ENCODE peak calls at places on chromosome 14, in seven cellular contexts. One of them, this sample, is unnamed.

GRCh38 chr14:59187802-59188460 is 536 bp upstream of the DAAM1 start:
- DNase-seq in sigmoid colon: peak
- DNase-seq in A549: peak
- DNase-seq in suprapubic skin: peak
- DNase-seq in esophagus muscularis mucosa: no peak
- DNase-seq in HepG2: no peak
- DNase-seq in ovary: no peak
- DNase-seq in this sample: peak

GRCh38 chr14:87615822-87616679 is 376.9 kb downstream of the GALC start:
- DNase-seq in sigmoid colon: peak
- DNase-seq in esophagus muscularis mucosa: peak
- DNase-seq in ovary: no peak
- DNase-seq in HepG2: peak
- DNase-seq in A549: peak
- DNase-seq in suprapubic skin: no peak
- DNase-seq in this sample: no peak

GRCh38 chr14:87131879-87132278 is 861.1 kb downstream of the GALC start:
- DNase-seq in ovary: no peak
- DNase-seq in HepG2: no peak
- DNase-seq in suprapubic skin: no peak
- DNase-seq in esophagus muscularis mucosa: no peak
- DNase-seq in A549: no peak
- DNase-seq in sigmoid colon: no peak
- DNase-seq in this sample: no peak

GRCh38 chr14:64293976-64294671 is at the start of gene ESR2:
- DNase-seq in A549: peak
- DNase-seq in esophagus muscularis mucosa: no peak
- DNase-seq in HepG2: no peak
- DNase-seq in ovary: peak
- DNase-seq in sigmoid colon: no peak
- DNase-seq in suprapubic skin: no peak
- DNase-seq in this sample: peak

GRCh38 chr14:90513151-90514014 is 116.6 kb downstream of the CALM1 start:
- DNase-seq in suprapubic skin: no peak
- DNase-seq in ovary: peak
- DNase-seq in A549: no peak
- DNase-seq in sigmoid colon: peak
- DNase-seq in esophagus muscularis mucosa: no peak
- DNase-seq in HepG2: peak
- DNase-seq in this sample: peak

GRCh38 chr14:61565836-61566536 is 129.3 kb upstream of the HIF1A start:
- DNase-seq in esophagus muscularis mucosa: no peak
- DNase-seq in A549: no peak
- DNase-seq in suprapubic skin: no peak
- DNase-seq in sigmoid colon: no peak
- DNase-seq in ovary: no peak
- DNase-seq in HepG2: no peak
- DNase-seq in this sample: no peak

GRCh38 chr14:34895277-34895676 is 20.1 kb upstream of the BAZ1A start:
- DNase-seq in ovary: no peak
- DNase-seq in HepG2: no peak
- DNase-seq in suprapubic skin: no peak
- DNase-seq in esophagus muscularis mucosa: no peak
- DNase-seq in sigmoid colon: no peak
- DNase-seq in A549: no peak
- DNase-seq in this sample: no peak

GRCh38 chr14:77314539-77314938 is 6.1 kb downstream of the POMT2 start:
- DNase-seq in sigmoid colon: no peak
- DNase-seq in HepG2: no peak
- DNase-seq in esophagus muscularis mucosa: no peak
- DNase-seq in A549: no peak
- DNase-seq in suprapubic skin: no peak
- DNase-seq in ovary: no peak
- DNase-seq in this sample: no peak

GRCh38 chr14:58746261-58746660 is 108.5 kb downstream of the DACT1 start:
- DNase-seq in sigmoid colon: no peak
- DNase-seq in esophagus muscularis mucosa: no peak
- DNase-seq in A549: peak
- DNase-seq in ovary: no peak
- DNase-seq in suprapubic skin: no peak
- DNase-seq in HepG2: no peak
- DNase-seq in this sample: no peak

GRCh38 chr14:71701990-71702389 is 230.2 kb upstream of the RGS6 start:
- DNase-seq in A549: no peak
- DNase-seq in esophagus muscularis mucosa: no peak
- DNase-seq in suprapubic skin: no peak
- DNase-seq in ovary: no peak
- DNase-seq in HepG2: no peak
- DNase-seq in sigmoid colon: no peak
- DNase-seq in this sample: no peak

GRCh38 chr14:24329736-24330135 is 5.1 kb downstream of the ADCY4 start:
- DNase-seq in suprapubic skin: no peak
- DNase-seq in A549: no peak
- DNase-seq in HepG2: no peak
- DNase-seq in esophagus muscularis mucosa: no peak
- DNase-seq in sigmoid colon: peak
- DNase-seq in ovary: no peak
- DNase-seq in this sample: peak

GRCh38 chr14:100688598-100689499 is 37.8 kb upstream of the DLK1 start:
- DNase-seq in esophagus muscularis mucosa: no peak
- DNase-seq in suprapubic skin: no peak
- DNase-seq in sigmoid colon: no peak
- DNase-seq in ovary: no peak
- DNase-seq in HepG2: no peak
- DNase-seq in A549: no peak
- DNase-seq in this sample: no peak

GRCh38 chr14:37048666-37049071 is 123.7 kb downstream of the SLC25A21 start:
- DNase-seq in suprapubic skin: no peak
- DNase-seq in esophagus muscularis mucosa: no peak
- DNase-seq in sigmoid colon: no peak
- DNase-seq in HepG2: no peak
- DNase-seq in ovary: no peak
- DNase-seq in A549: no peak
- DNase-seq in this sample: no peak

GRCh38 chr14:69360438-69361108 is 37.5 kb downstream of the ERH start:
- DNase-seq in sigmoid colon: no peak
- DNase-seq in HepG2: no peak
- DNase-seq in A549: no peak
- DNase-seq in suprapubic skin: no peak
- DNase-seq in esophagus muscularis mucosa: no peak
- DNase-seq in ovary: no peak
- DNase-seq in this sample: no peak

GRCh38 chr14:51419685-51420084 is 179.6 kb downstream of the TMX1 start:
- DNase-seq in HepG2: no peak
- DNase-seq in sigmoid colon: no peak
- DNase-seq in esophagus muscularis mucosa: no peak
- DNase-seq in ovary: no peak
- DNase-seq in suprapubic skin: no peak
- DNase-seq in A549: no peak
- DNase-seq in this sample: no peak

GRCh38 chr14:24252289-24253124 is 10.1 kb upstream of the TINF2 start:
- DNase-seq in HepG2: peak
- DNase-seq in ovary: peak
- DNase-seq in esophagus muscularis mucosa: no peak
- DNase-seq in sigmoid colon: no peak
- DNase-seq in A549: no peak
- DNase-seq in suprapubic skin: peak
- DNase-seq in this sample: no peak

GRCh38 chr14:104135121-104135903 is 3.1 kb upstream of the KIF26A start:
- DNase-seq in sigmoid colon: no peak
- DNase-seq in ovary: peak
- DNase-seq in suprapubic skin: peak
- DNase-seq in A549: peak
- DNase-seq in esophagus muscularis mucosa: no peak
- DNase-seq in HepG2: peak
- DNase-seq in this sample: no peak

GRCh38 chr14:68487805-68488590 is 304.9 kb downstream of the ZFP36L1 start:
- DNase-seq in sigmoid colon: no peak
- DNase-seq in HepG2: no peak
- DNase-seq in ovary: no peak
- DNase-seq in A549: peak
- DNase-seq in suprapubic skin: no peak
- DNase-seq in esophagus muscularis mucosa: no peak
- DNase-seq in this sample: no peak

GRCh38 chr14:101776315-101776714 is 14.8 kb downstream of the PPP2R5C start:
- DNase-seq in ovary: no peak
- DNase-seq in HepG2: no peak
- DNase-seq in A549: no peak
- DNase-seq in sigmoid colon: no peak
- DNase-seq in esophagus muscularis mucosa: no peak
- DNase-seq in suprapubic skin: no peak
- DNase-seq in this sample: no peak

GRCh38 chr14:47044841-47045240 is 393.3 kb upstream of the RPL10L start:
- DNase-seq in suprapubic skin: no peak
- DNase-seq in A549: no peak
- DNase-seq in esophagus muscularis mucosa: no peak
- DNase-seq in ovary: no peak
- DNase-seq in HepG2: no peak
- DNase-seq in sigmoid colon: no peak
- DNase-seq in this sample: peak

GRCh38 chr14:101843665-101844064 is 82.2 kb downstream of the PPP2R5C start:
- DNase-seq in HepG2: no peak
- DNase-seq in A549: no peak
- DNase-seq in suprapubic skin: no peak
- DNase-seq in ovary: no peak
- DNase-seq in sigmoid colon: no peak
- DNase-seq in esophagus muscularis mucosa: no peak
- DNase-seq in this sample: no peak

GRCh38 chr14:36652542-36653201 is 9.0 kb upstream of the PAX9 start:
- DNase-seq in suprapubic skin: no peak
- DNase-seq in ovary: no peak
- DNase-seq in esophagus muscularis mucosa: no peak
- DNase-seq in HepG2: no peak
- DNase-seq in A549: no peak
- DNase-seq in sigmoid colon: no peak
- DNase-seq in this sample: no peak

GRCh38 chr14:55075628-55076027 is 24.2 kb downstream of the MAPK1IP1L start:
- DNase-seq in ovary: no peak
- DNase-seq in esophagus muscularis mucosa: no peak
- DNase-seq in HepG2: no peak
- DNase-seq in suprapubic skin: no peak
- DNase-seq in sigmoid colon: no peak
- DNase-seq in A549: no peak
- DNase-seq in this sample: no peak

GRCh38 chr14:21455912-21456667 is at the start of gene CHD8:
- DNase-seq in suprapubic skin: peak
- DNase-seq in sigmoid colon: peak
- DNase-seq in esophagus muscularis mucosa: peak
- DNase-seq in ovary: peak
- DNase-seq in A549: peak
- DNase-seq in HepG2: peak
- DNase-seq in this sample: peak
- TF ChIP-seq EP300 in suprapubic skin: no peak
- TF ChIP-seq EP300 in sigmoid colon: no peak
- TF ChIP-seq EP300 in esophagus muscularis mucosa: peak
- TF ChIP-seq EP300 in ovary: no peak
- TF ChIP-seq EP300 in A549: no peak
- TF ChIP-seq EP300 in HepG2: no peak
- TF ChIP-seq EP300 in this sample: no peak

DNA sequence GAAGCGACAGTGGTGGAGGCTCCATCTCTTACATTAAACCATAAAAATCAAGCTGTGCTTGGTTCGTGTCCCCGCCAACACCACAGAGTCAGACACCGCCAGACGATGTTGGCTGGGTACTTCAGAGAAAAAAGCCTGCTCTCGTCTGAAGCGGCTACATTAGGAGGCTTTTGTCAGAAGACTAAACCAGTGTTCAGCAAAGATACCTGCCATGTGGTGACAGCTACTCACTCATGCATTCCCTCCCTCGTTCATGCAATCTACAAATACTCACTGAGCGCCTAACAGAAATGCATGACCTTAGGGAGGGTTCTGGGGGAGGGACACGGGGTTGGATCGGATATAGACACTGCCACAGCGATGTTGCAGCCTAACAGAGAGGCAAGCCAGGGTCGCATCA is 253.8 kb downstream of the FOXN3 start:
- DNase-seq in ovary: no peak
- DNase-seq in A549: no peak
- DNase-seq in sigmoid colon: no peak
- DNase-seq in suprapubic skin: no peak
- DNase-seq in HepG2: no peak
- DNase-seq in esophagus muscularis mucosa: no peak
- DNase-seq in this sample: no peak
- TF ChIP-seq EP300 in ovary: no peak
- TF ChIP-seq EP300 in A549: no peak
- TF ChIP-seq EP300 in sigmoid colon: no peak
- TF ChIP-seq EP300 in suprapubic skin: no peak
- TF ChIP-seq EP300 in HepG2: no peak
- TF ChIP-seq EP300 in esophagus muscularis mucosa: no peak
- TF ChIP-seq EP300 in this sample: no peak

DNA sequence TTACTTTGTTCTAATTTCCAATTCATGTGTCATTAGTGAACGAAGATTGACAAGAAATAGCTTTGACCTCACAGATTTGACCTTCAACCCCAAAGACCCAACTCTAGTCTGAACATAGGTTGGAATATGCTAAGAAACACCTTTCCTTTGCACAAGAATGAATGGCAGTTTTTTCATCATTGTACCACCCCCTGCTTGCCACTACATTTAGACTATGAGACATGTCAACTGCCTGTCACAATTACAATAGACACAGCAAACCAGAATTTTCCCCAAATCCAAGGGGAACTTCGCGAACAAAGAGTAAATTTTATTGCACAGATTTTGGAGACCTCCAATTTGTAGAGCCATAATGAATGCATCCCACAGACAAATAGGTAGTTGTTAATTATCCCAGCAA is 535.4 kb downstream of the PRKD1 start:
- DNase-seq in HepG2: no peak
- DNase-seq in sigmoid colon: no peak
- DNase-seq in ovary: no peak
- DNase-seq in A549: no peak
- DNase-seq in suprapubic skin: no peak
- DNase-seq in esophagus muscularis mucosa: no peak
- DNase-seq in this sample: no peak
- TF ChIP-seq EP300 in HepG2: no peak
- TF ChIP-seq EP300 in sigmoid colon: no peak
- TF ChIP-seq EP300 in ovary: no peak
- TF ChIP-seq EP300 in A549: no peak
- TF ChIP-seq EP300 in suprapubic skin: no peak
- TF ChIP-seq EP300 in esophagus muscularis mucosa: no peak
- TF ChIP-seq EP300 in this sample: no peak

GRCh38 chr14:81437226-81437625 is 37.1 kb upstream of the STON2 start:
- DNase-seq in ovary: no peak
- DNase-seq in HepG2: no peak
- DNase-seq in A549: no peak
- DNase-seq in suprapubic skin: no peak
- DNase-seq in sigmoid colon: no peak
- DNase-seq in esophagus muscularis mucosa: no peak
- DNase-seq in this sample: no peak

GRCh38 chr14:81435048-81435577 is 35.0 kb upstream of the STON2 start:
- DNase-seq in sigmoid colon: no peak
- DNase-seq in suprapubic skin: no peak
- DNase-seq in esophagus muscularis mucosa: no peak
- DNase-seq in A549: no peak
- DNase-seq in HepG2: no peak
- DNase-seq in ovary: no peak
- DNase-seq in this sample: no peak

GRCh38 chr14:81436296-81437138 is 36.4 kb upstream of the STON2 start:
- DNase-seq in ovary: peak
- DNase-seq in HepG2: peak
- DNase-seq in suprapubic skin: peak
- DNase-seq in sigmoid colon: peak
- DNase-seq in esophagus muscularis mucosa: no peak
- DNase-seq in A549: peak
- DNase-seq in this sample: peak

GRCh38 chr14:81434230-81434629 is 34.1 kb upstream of the STON2 start:
- DNase-seq in HepG2: no peak
- DNase-seq in ovary: no peak
- DNase-seq in A549: no peak
- DNase-seq in esophagus muscularis mucosa: no peak
- DNase-seq in sigmoid colon: no peak
- DNase-seq in suprapubic skin: no peak
- DNase-seq in this sample: no peak

GRCh38 chr14:81435578-81436295 is 35.6 kb upstream of the STON2 start:
- DNase-seq in ovary: peak
- DNase-seq in esophagus muscularis mucosa: no peak
- DNase-seq in suprapubic skin: peak
- DNase-seq in HepG2: peak
- DNase-seq in A549: peak
- DNase-seq in sigmoid colon: peak
- DNase-seq in this sample: peak
- TF ChIP-seq EP300 in ovary: no peak
- TF ChIP-seq EP300 in esophagus muscularis mucosa: no peak
- TF ChIP-seq EP300 in suprapubic skin: no peak
- TF ChIP-seq EP300 in HepG2: no peak
- TF ChIP-seq EP300 in A549: no peak
- TF ChIP-seq EP300 in sigmoid colon: no peak
- TF ChIP-seq EP300 in this sample: no peak